ENCODE peak calls at places on chromosomes 16 and 17, in five cellular contexts. A is cardiac fibroblast, N is mesothelial cell of epicardium, F is testis, E is body of pancreas. K is an unnamed sample.

GRCh38 chr16:3530371-3530914 is 29.6 kb downstream of the CLUAP1 start:
- DNase-seq in A (no peak), N (no peak), F (no peak), E (no peak), K (no peak)

GRCh38 chr16:21157632-21158031 is 842 bp upstream of the LDAF1 start:
- DNase-seq in A (no peak), N (no peak), F (no peak), E (no peak), K (no peak)

GRCh38 chr17:50620237-50620636 is 14.4 kb upstream of the ABCC3 start:
- DNase-seq in A (no peak), N (peak), F (no peak), E (no peak), K (no peak)

GRCh38 chr17:71985111-71986039 is 135.4 kb upstream of the SOX9 start:
- DNase-seq in A (no peak), N (no peak), F (no peak), E (no peak), K (no peak)

GRCh38 chr16:2981177-2981898 is 1.1 kb upstream of the PKMYT1 start:
- DNase-seq in A (no peak), N (no peak), F (peak), E (no peak), K (no peak)

GRCh38 chr16:56679813-56680212 is 2.5 kb upstream of the MT1X start:
- DNase-seq in A (no peak), N (no peak), F (no peak), E (peak), K (no peak)

GRCh38 chr16:80824623-80825364 is 20.4 kb upstream of the CDYL2 start:
- DNase-seq in A (peak), N (no peak), F (peak), E (peak), K (peak)

GRCh38 chr17:31404028-31404949 is 12.8 kb downstream of the RAB11FIP4 start:
- DNase-seq in A (no peak), N (no peak), F (no peak), E (no peak), K (peak)

GRCh38 chr16:49858200-49859129 is 2.6 kb upstream of the ZNF423 start:
- DNase-seq in A (peak), N (peak), F (peak), E (peak), K (no peak)

GRCh38 chr16:22814330-22815105 is 556 bp downstream of the HS3ST2 start:
- DNase-seq in A (no peak), N (no peak), F (peak), E (no peak), K (no peak)

GRCh38 chr16:85204242-85205010 is 92.2 kb upstream of the CIBAR2 start:
- DNase-seq in A (peak), N (no peak), F (no peak), E (no peak), K (no peak)

GRCh38 chr17:62110923-62111484 is 45.9 kb upstream of the MED13 start:
- DNase-seq in A (peak), N (no peak), F (no peak), E (no peak), K (no peak)

GRCh38 chr17:50052241-50052788 is 3.6 kb upstream of the ITGA3 start:
- DNase-seq in A (no peak), N (no peak), F (no peak), E (no peak), K (no peak)

GRCh38 chr16:52634528-52634927 is 87.6 kb upstream of the TOX3 start:
- DNase-seq in A (no peak), N (no peak), F (no peak), E (no peak), K (no peak)

GRCh38 chr16:90046971-90047713 is 27.9 kb upstream of the DBNDD1 start:
- DNase-seq in A (peak), N (peak), F (peak), E (peak), K (peak)

GRCh38 chr17:67779098-67779672 is 46.1 kb upstream of the BPTF start:
- DNase-seq in A (peak), N (no peak), F (peak), E (peak), K (peak)

GRCh38 chr17:47323382-47324223 is at the start of gene EFCAB13:
- DNase-seq in A (peak), N (peak), F (peak), E (peak), K (peak)

GRCh38 chr17:11557727-11558452 is 40.4 kb upstream of the DNAH9 start:
- DNase-seq in A (no peak), N (no peak), F (no peak), E (no peak), K (no peak)

GRCh38 chr17:78804777-78805176 is 22.7 kb upstream of the CYTH1 start:
- DNase-seq in A (no peak), N (no peak), F (peak), E (no peak), K (no peak)

GRCh38 chr17:73647331-73647730 is 3.1 kb upstream of the SDK2 start:
- DNase-seq in A (no peak), N (no peak), F (no peak), E (no peak), K (no peak)

GRCh38 chr17:7875804-7876203 is 12.8 kb upstream of the CHD3 start:
- DNase-seq in A (no peak), N (no peak), F (no peak), E (no peak), K (no peak)

GRCh38 chr16:11309895-11310633 is 28.9 kb upstream of the PRM1 start:
- DNase-seq in A (no peak), N (no peak), F (peak), E (no peak), K (peak)

GRCh38 chr17:65809366-65809765 is 247.9 kb upstream of the AXIN2 start:
- DNase-seq in A (no peak), N (no peak), F (no peak), E (no peak), K (no peak)

GRCh38 chr17:32944248-32945020 is 16.5 kb downstream of the TMEM98 start:
- DNase-seq in A (no peak), N (no peak), F (no peak), E (no peak), K (no peak)

GRCh38 chr17:14622622-14623101 is 321.8 kb downstream of the HS3ST3B1 start:
- DNase-seq in A (no peak), N (no peak), F (no peak), E (no peak), K (no peak)

GRCh38 chr16:24286713-24287405 is 30.7 kb downstream of the CACNG3 start:
- DNase-seq in A (no peak), N (no peak), F (no peak), E (no peak), K (no peak)

GRCh38 chr17:15231851-15232516 is 33.1 kb downstream of the PMP22 start:
- DNase-seq in A (no peak), N (no peak), F (no peak), E (no peak), K (no peak)

GRCh38 chr16:81798311-81799137 is 19.4 kb downstream of the PLCG2 start:
- DNase-seq in A (no peak), N (no peak), F (no peak), E (no peak), K (peak)

GRCh38 chr17:7173687-7174602 is 5.2 kb downstream of the ASGR1 start:
- DNase-seq in A (no peak), N (peak), F (peak), E (peak), K (peak)

GRCh38 chr17:74972107-74972972 is at the start of gene HID1:
- DNase-seq in A (no peak), N (peak), F (peak), E (peak), K (peak)

GRCh38 chr16:58655215-58655596 is 25.6 kb upstream of the CNOT1 start:
- DNase-seq in A (no peak), N (no peak), F (no peak), E (peak), K (no peak)

GRCh38 chr17:66115246-66115645 is 76.7 kb downstream of the CEP112 start:
- DNase-seq in A (peak), N (no peak), F (no peak), E (no peak), K (no peak)

GRCh38 chr16:27405546-27406451 is 3.8 kb downstream of the IL21R start:
- DNase-seq in A (no peak), N (no peak), F (no peak), E (no peak), K (no peak)

GRCh38 chr16:89004209-89004831 is 27.3 kb upstream of the CBFA2T3 start:
- DNase-seq in A (no peak), N (no peak), F (peak), E (no peak), K (peak)

GRCh38 chr17:72515291-72516065 is 394.7 kb downstream of the SOX9 start:
- DNase-seq in A (peak), N (no peak), F (peak), E (peak), K (no peak)

GRCh38 chr17:57586099-57586702 is 158.9 kb downstream of the CCDC182 start:
- DNase-seq in A (no peak), N (no peak), F (no peak), E (no peak), K (no peak)

GRCh38 chr17:50863221-50863843 is 2.8 kb downstream of the TOB1 start:
- DNase-seq in A (peak), N (no peak), F (peak), E (peak), K (peak)

GRCh38 chr17:6755731-6756184 is at the start of gene XAF1:
- DNase-seq in A (peak), N (no peak), F (peak), E (no peak), K (peak)

GRCh38 chr17:79943354-79944241 is 92.1 kb downstream of the TBC1D16 start:
- DNase-seq in A (no peak), N (no peak), F (no peak), E (peak), K (no peak)

GRCh38 chr16:74325331-74325730 is 28.7 kb downstream of the PSMD7 start:
- DNase-seq in A (no peak), N (no peak), F (no peak), E (no peak), K (no peak)

GRCh38 chr17:70629902-70630301 is 460.6 kb downstream of the KCNJ2 start:
- DNase-seq in A (peak), N (no peak), F (no peak), E (no peak), K (no peak)
- TF ChIP-seq CTCF in A (peak), N (peak), F (peak), E (no peak), K (peak)

GRCh38 chr16:87037012-87037411 is 280.2 kb downstream of the C16orf95 start:
- DNase-seq in A (no peak), N (no peak), F (no peak), E (no peak), K (no peak)

GRCh38 chr16:87033021-87033471 is 284.1 kb downstream of the C16orf95 start:
- DNase-seq in A (no peak), N (no peak), F (no peak), E (no peak), K (no peak)

GRCh38 chr16:87033541-87034300 is 283.5 kb downstream of the C16orf95 start:
- DNase-seq in A (no peak), N (no peak), F (no peak), E (no peak), K (no peak)

GRCh38 chr16:87034317-87034716 is 282.9 kb downstream of the C16orf95 start:
- DNase-seq in A (no peak), N (no peak), F (no peak), E (no peak), K (no peak)

GRCh38 chr16:87035053-87035452 is 282.1 kb downstream of the C16orf95 start:
- DNase-seq in A (no peak), N (no peak), F (no peak), E (no peak), K (no peak)
- TF ChIP-seq CTCF in A (no peak), N (no peak), F (no peak), E (no peak), K (no peak)

GRCh38 chr17:48613862-48614694 is 1.0 kb downstream of the HOXB8 start:
- DNase-seq in A (no peak), N (no peak), F (no peak), E (no peak), K (no peak)

GRCh38 chr17:48614904-48615211 is 234 bp downstream of the HOXB8 start:
- DNase-seq in A (no peak), N (no peak), F (no peak), E (no peak), K (no peak)

GRCh38 chr17:48612456-48612853 is 1.6 kb upstream of the HOXB7 start:
- DNase-seq in A (no peak), N (peak), F (no peak), E (no peak), K (no peak)

GRCh38 chr17:48611681-48612455 is 1.1 kb upstream of the HOXB7 start:
- DNase-seq in A (no peak), N (peak), F (no peak), E (no peak), K (no peak)

DNA sequence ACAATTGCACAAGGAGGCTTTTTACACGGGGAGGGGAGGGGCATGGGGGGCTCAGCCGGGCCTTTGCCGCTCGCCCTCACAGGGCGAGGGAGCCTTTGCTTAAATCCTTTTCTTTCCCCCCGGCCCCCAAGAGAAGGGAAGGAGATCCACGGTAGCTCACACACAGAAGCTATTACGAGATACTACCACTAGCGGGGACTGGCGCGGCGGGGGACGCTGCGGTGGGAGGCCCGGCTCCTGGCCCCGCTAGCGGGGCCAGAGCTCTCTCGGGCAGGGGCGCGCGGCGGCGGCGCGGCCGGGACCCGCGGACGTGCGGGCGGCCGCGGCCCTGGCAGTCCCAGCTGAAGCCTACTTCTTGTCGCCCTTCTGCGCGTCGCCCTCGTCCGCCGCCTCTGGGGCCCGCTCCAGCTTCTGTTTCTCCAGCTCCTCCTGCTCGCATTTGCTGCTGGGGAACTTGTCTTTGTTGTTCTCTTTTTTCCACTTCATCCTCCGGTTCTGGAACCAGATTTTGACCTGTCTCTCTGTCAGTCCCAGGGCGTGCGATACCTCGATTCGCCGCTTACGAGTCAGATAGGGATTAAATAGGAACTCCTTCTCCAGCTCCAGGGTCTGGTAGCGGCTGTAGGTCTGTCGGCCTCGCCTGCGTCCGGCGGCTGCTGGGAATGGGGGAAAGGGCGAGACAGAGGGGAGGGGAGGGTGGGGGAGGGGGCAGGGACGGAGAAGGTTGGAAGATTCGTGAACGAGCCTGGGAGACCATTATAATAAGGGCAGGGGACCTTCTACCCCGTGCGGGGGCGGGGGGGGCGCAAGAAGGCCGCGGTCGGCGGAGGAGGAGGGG is 2.0 kb downstream of the HOXB8 start:
- DNase-seq in A (no peak), N (peak), F (no peak), E (no peak), K (peak)
- TF ChIP-seq CTCF in A (peak), N (peak), F (no peak), E (no peak), K (no peak)

GRCh38 chr16:745739-746138 is 4.9 kb upstream of the CIAO3 start:
- DNase-seq in A (no peak), N (no peak), F (no peak), E (no peak), K (peak)
- TF ChIP-seq CTCF in A (peak), N (peak), F (no peak), E (peak), K (peak)

GRCh38 chr17:2592974-2593845 is at the start of gene PAFAH1B1:
- DNase-seq in A (peak), N (peak), F (peak), E (peak), K (peak)
- TF ChIP-seq CTCF in A (no peak), N (no peak), F (no peak), E (no peak), K (peak)

GRCh38 chr17:27759528-27759927 is 40.8 kb downstream of the NOS2 start:
- DNase-seq in A (no peak), N (no peak), F (no peak), E (no peak), K (no peak)

GRCh38 chr17:27755706-27756466 is 44.4 kb downstream of the NOS2 start:
- DNase-seq in A (no peak), N (no peak), F (no peak), E (no peak), K (no peak)

GRCh38 chr17:27754549-27754948 is 45.8 kb downstream of the NOS2 start:
- DNase-seq in A (no peak), N (no peak), F (no peak), E (no peak), K (no peak)

GRCh38 chr17:27760069-27760885 is 40.1 kb downstream of the NOS2 start:
- DNase-seq in A (peak), N (peak), F (peak), E (peak), K (peak)

DNA sequence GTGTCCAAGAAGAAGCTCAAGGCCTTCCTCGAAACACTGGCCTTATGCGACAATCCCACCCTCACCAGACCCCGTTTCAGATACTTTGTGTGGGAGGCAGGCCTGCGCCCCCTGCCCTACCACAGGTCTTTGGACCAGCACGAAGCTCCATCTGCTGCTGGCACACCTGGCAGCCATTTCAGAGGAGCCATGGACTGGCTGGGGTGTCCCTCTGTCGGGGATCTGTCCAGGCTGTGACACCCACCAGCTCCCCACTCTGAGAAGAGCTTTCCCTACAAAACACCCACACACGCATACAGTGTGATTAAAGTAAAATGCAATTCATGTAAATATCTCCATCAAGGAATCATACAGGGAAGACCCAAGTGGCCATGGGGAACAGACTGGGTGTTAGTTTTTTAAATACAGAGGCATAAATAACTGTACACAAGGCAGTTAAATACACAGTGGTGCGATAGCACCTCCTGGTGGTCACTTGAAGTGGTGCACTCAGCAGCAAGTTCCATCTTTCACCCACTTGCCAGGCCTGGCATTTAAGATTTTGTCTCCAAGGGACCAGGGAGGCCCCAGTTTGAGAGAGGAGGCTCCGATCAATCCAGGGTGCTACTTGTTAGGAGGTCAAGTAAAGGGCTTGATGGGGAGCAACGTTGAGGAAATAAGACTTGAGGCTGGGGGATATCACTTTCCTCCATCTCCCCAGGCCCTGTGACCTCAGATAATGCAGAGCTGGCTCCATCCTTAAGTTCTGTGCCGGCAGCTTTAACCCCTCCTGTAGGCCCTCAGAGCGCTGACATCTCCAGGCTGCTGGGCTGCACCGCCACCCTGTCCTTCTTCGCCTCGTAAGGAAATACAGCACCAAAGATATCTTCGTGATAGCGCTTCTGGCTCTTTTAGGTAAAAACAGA is 43.6 kb downstream of the NOS2 start:
- DNase-seq in A (peak), N (peak), F (peak), E (peak), K (peak)
- TF ChIP-seq CTCF in A (peak), N (peak), F (peak), E (peak), K (peak)

GRCh38 chr17:17395885-17396284 is 80.9 kb upstream of the MED9 start:
- DNase-seq in A (no peak), N (no peak), F (no peak), E (no peak), K (no peak)
- TF ChIP-seq CTCF in A (no peak), N (no peak), F (no peak), E (no peak), K (no peak)

GRCh38 chr17:81540676-81541027 is 11.5 kb downstream of the FAAP100 start:
- DNase-seq in A (no peak), N (no peak), F (no peak), E (no peak), K (no peak)

GRCh38 chr17:81542431-81543338 is 9.5 kb downstream of the FAAP100 start:
- DNase-seq in A (no peak), N (no peak), F (no peak), E (no peak), K (no peak)

GRCh38 chr17:81539961-81540675 is 11.9 kb downstream of the FSCN2 start:
- DNase-seq in A (no peak), N (no peak), F (no peak), E (no peak), K (no peak)

GRCh38 chr17:81539571-81539900 is 11.4 kb downstream of the FSCN2 start:
- DNase-seq in A (no peak), N (no peak), F (no peak), E (no peak), K (no peak)

GRCh38 chr17:81541123-81541522 is 11.0 kb downstream of the FAAP100 start:
- DNase-seq in A (no peak), N (no peak), F (no peak), E (no peak), K (no peak)
- TF ChIP-seq CTCF in A (no peak), N (no peak), F (no peak), E (no peak), K (no peak)